ENCODE peak calls at places on chromosomes 1 and 21, in seven cellular contexts. One of them, this sample, is unnamed. For H3K4me1, the result is how much of the 10 kb centered on the place peaks cover.

GRCh38 chr1:226542623-226543103 is 5.9 kb upstream of the STUM start:
- DNase-seq in SK-N-SH: no peak
- DNase-seq in heart left ventricle: peak
- DNase-seq in stomach: peak
- DNase-seq in adipocyte: no peak
- DNase-seq in HAP-1: no peak
- DNase-seq in thoracic aorta: no peak
- DNase-seq in this sample: no peak

GRCh38 chr1:220952941-220953340 is 73.7 kb downstream of the HLX start:
- DNase-seq in stomach: no peak
- DNase-seq in thoracic aorta: no peak
- DNase-seq in HAP-1: no peak
- DNase-seq in SK-N-SH: no peak
- DNase-seq in heart left ventricle: no peak
- DNase-seq in adipocyte: no peak
- DNase-seq in this sample: no peak

GRCh38 chr21:42684109-42684916 is 30.9 kb downstream of the PDE9A start:
- DNase-seq in HAP-1: no peak
- DNase-seq in heart left ventricle: no peak
- DNase-seq in adipocyte: no peak
- DNase-seq in SK-N-SH: no peak
- DNase-seq in thoracic aorta: no peak
- DNase-seq in stomach: no peak
- DNase-seq in this sample: no peak

GRCh38 chr21:33021667-33022066 is 4.1 kb upstream of the OLIG2 start:
- DNase-seq in SK-N-SH: no peak
- DNase-seq in adipocyte: no peak
- DNase-seq in thoracic aorta: no peak
- DNase-seq in stomach: no peak
- DNase-seq in HAP-1: no peak
- DNase-seq in heart left ventricle: no peak
- DNase-seq in this sample: no peak

GRCh38 chr1:67535474-67535873 is 105.3 kb upstream of the SERBP1 start:
- DNase-seq in stomach: peak
- DNase-seq in HAP-1: peak
- DNase-seq in thoracic aorta: peak
- DNase-seq in heart left ventricle: peak
- DNase-seq in adipocyte: peak
- DNase-seq in SK-N-SH: peak
- DNase-seq in this sample: peak

GRCh38 chr1:48697066-48697707 is 79.5 kb downstream of the BEND5 start:
- DNase-seq in stomach: peak
- DNase-seq in adipocyte: peak
- DNase-seq in HAP-1: peak
- DNase-seq in thoracic aorta: no peak
- DNase-seq in SK-N-SH: peak
- DNase-seq in heart left ventricle: no peak
- DNase-seq in this sample: peak

GRCh38 chr1:218294531-218294930 is 9.4 kb downstream of the RRP15 start:
- DNase-seq in SK-N-SH: no peak
- DNase-seq in stomach: no peak
- DNase-seq in adipocyte: no peak
- DNase-seq in thoracic aorta: no peak
- DNase-seq in HAP-1: no peak
- DNase-seq in heart left ventricle: no peak
- DNase-seq in this sample: no peak

GRCh38 chr1:113146242-113147072 is 73.5 kb downstream of the LRIG2 start:
- DNase-seq in SK-N-SH: peak
- DNase-seq in stomach: no peak
- DNase-seq in thoracic aorta: no peak
- DNase-seq in adipocyte: no peak
- DNase-seq in heart left ventricle: no peak
- DNase-seq in HAP-1: no peak
- DNase-seq in this sample: no peak

GRCh38 chr1:98903261-98903660 is 101.4 kb downstream of the PLPPR5 start:
- DNase-seq in adipocyte: peak
- DNase-seq in stomach: no peak
- DNase-seq in thoracic aorta: no peak
- DNase-seq in heart left ventricle: no peak
- DNase-seq in SK-N-SH: no peak
- DNase-seq in HAP-1: no peak
- DNase-seq in this sample: no peak

GRCh38 chr21:33760641-33761103 is 118.4 kb downstream of the ITSN1 start:
- DNase-seq in adipocyte: peak
- DNase-seq in heart left ventricle: no peak
- DNase-seq in HAP-1: no peak
- DNase-seq in stomach: no peak
- DNase-seq in thoracic aorta: no peak
- DNase-seq in SK-N-SH: no peak
- DNase-seq in this sample: no peak

GRCh38 chr1:62230724-62231123 is 36.1 kb downstream of the L1TD1 start:
- DNase-seq in heart left ventricle: no peak
- DNase-seq in HAP-1: no peak
- DNase-seq in adipocyte: peak
- DNase-seq in thoracic aorta: no peak
- DNase-seq in SK-N-SH: no peak
- DNase-seq in stomach: no peak
- DNase-seq in this sample: no peak

GRCh38 chr1:181972256-181972655 is 89.3 kb downstream of the ZNF648 start:
- DNase-seq in SK-N-SH: no peak
- DNase-seq in HAP-1: no peak
- DNase-seq in thoracic aorta: no peak
- DNase-seq in adipocyte: no peak
- DNase-seq in stomach: no peak
- DNase-seq in heart left ventricle: no peak
- DNase-seq in this sample: no peak

GRCh38 chr1:8061673-8062386 is 35.7 kb upstream of the ERRFI1 start:
- DNase-seq in stomach: no peak
- DNase-seq in heart left ventricle: no peak
- DNase-seq in SK-N-SH: no peak
- DNase-seq in HAP-1: no peak
- DNase-seq in adipocyte: peak
- DNase-seq in thoracic aorta: no peak
- DNase-seq in this sample: no peak

GRCh38 chr1:234326493-234327366 is 46.5 kb upstream of the COA6 start:
- DNase-seq in SK-N-SH: peak
- DNase-seq in adipocyte: peak
- DNase-seq in stomach: peak
- DNase-seq in heart left ventricle: peak
- DNase-seq in HAP-1: peak
- DNase-seq in thoracic aorta: no peak
- DNase-seq in this sample: peak

GRCh38 chr1:222817529-222817928 is 2.7 kb downstream of the DISP1 start:
- DNase-seq in stomach: no peak
- DNase-seq in adipocyte: peak
- DNase-seq in heart left ventricle: peak
- DNase-seq in SK-N-SH: peak
- DNase-seq in HAP-1: no peak
- DNase-seq in thoracic aorta: peak
- DNase-seq in this sample: no peak

GRCh38 chr1:47593001-47593568 is 155.2 kb downstream of the FOXD2 start:
- DNase-seq in stomach: no peak
- DNase-seq in HAP-1: no peak
- DNase-seq in adipocyte: peak
- DNase-seq in thoracic aorta: no peak
- DNase-seq in SK-N-SH: peak
- DNase-seq in heart left ventricle: no peak
- DNase-seq in this sample: peak

GRCh38 chr1:67162954-67163353 is 3.3 kb upstream of the IL23R start:
- DNase-seq in HAP-1: no peak
- DNase-seq in heart left ventricle: no peak
- DNase-seq in stomach: no peak
- DNase-seq in adipocyte: no peak
- DNase-seq in SK-N-SH: no peak
- DNase-seq in thoracic aorta: no peak
- DNase-seq in this sample: no peak

GRCh38 chr1:38025664-38026063 is 13.1 kb downstream of the UTP11 start:
- DNase-seq in thoracic aorta: no peak
- DNase-seq in HAP-1: no peak
- DNase-seq in heart left ventricle: no peak
- DNase-seq in adipocyte: no peak
- DNase-seq in SK-N-SH: no peak
- DNase-seq in stomach: no peak
- DNase-seq in this sample: no peak

GRCh38 chr1:151130837-151131586 is 15.4 kb downstream of the SEMA6C start:
- DNase-seq in adipocyte: peak
- DNase-seq in thoracic aorta: peak
- DNase-seq in HAP-1: no peak
- DNase-seq in heart left ventricle: peak
- DNase-seq in SK-N-SH: peak
- DNase-seq in stomach: peak
- DNase-seq in this sample: peak

GRCh38 chr1:231415018-231415583 is 7.0 kb downstream of the EGLN1 start:
- DNase-seq in adipocyte: no peak
- DNase-seq in SK-N-SH: no peak
- DNase-seq in HAP-1: no peak
- DNase-seq in thoracic aorta: no peak
- DNase-seq in stomach: no peak
- DNase-seq in heart left ventricle: no peak
- DNase-seq in this sample: no peak

GRCh38 chr21:45617021-45617930 is 26.2 kb upstream of the PCBP3 start:
- DNase-seq in stomach: no peak
- DNase-seq in SK-N-SH: no peak
- DNase-seq in adipocyte: no peak
- DNase-seq in HAP-1: no peak
- DNase-seq in thoracic aorta: no peak
- DNase-seq in heart left ventricle: no peak
- DNase-seq in this sample: peak

GRCh38 chr1:37156646-37157045 is 122.3 kb upstream of the GRIK3 start:
- DNase-seq in heart left ventricle: no peak
- DNase-seq in thoracic aorta: no peak
- DNase-seq in stomach: no peak
- DNase-seq in HAP-1: no peak
- DNase-seq in adipocyte: no peak
- DNase-seq in SK-N-SH: no peak
- DNase-seq in this sample: no peak

GRCh38 chr1:228101994-228102790 is 933 bp downstream of the C1orf35 start:
- DNase-seq in HAP-1: no peak
- DNase-seq in adipocyte: peak
- DNase-seq in heart left ventricle: no peak
- DNase-seq in SK-N-SH: peak
- DNase-seq in stomach: peak
- DNase-seq in thoracic aorta: no peak
- DNase-seq in this sample: peak

GRCh38 chr1:82783025-82783424 is 982.3 kb downstream of the ADGRL2 start:
- DNase-seq in stomach: no peak
- DNase-seq in thoracic aorta: no peak
- DNase-seq in heart left ventricle: no peak
- DNase-seq in HAP-1: no peak
- DNase-seq in SK-N-SH: no peak
- DNase-seq in adipocyte: no peak
- DNase-seq in this sample: no peak

GRCh38 chr1:82792151-82792550 is 991.4 kb downstream of the ADGRL2 start:
- DNase-seq in adipocyte: no peak
- DNase-seq in heart left ventricle: no peak
- DNase-seq in SK-N-SH: no peak
- DNase-seq in HAP-1: no peak
- DNase-seq in stomach: no peak
- DNase-seq in thoracic aorta: no peak
- DNase-seq in this sample: no peak

GRCh38 chr1:82790556-82790955 is 989.8 kb downstream of the ADGRL2 start:
- DNase-seq in SK-N-SH: no peak
- DNase-seq in HAP-1: no peak
- DNase-seq in heart left ventricle: no peak
- DNase-seq in adipocyte: no peak
- DNase-seq in thoracic aorta: no peak
- DNase-seq in stomach: no peak
- DNase-seq in this sample: no peak

GRCh38 chr1:82788038-82788437 is 987.3 kb downstream of the ADGRL2 start:
- DNase-seq in heart left ventricle: no peak
- DNase-seq in stomach: no peak
- DNase-seq in adipocyte: no peak
- DNase-seq in SK-N-SH: no peak
- DNase-seq in thoracic aorta: no peak
- DNase-seq in HAP-1: no peak
- DNase-seq in this sample: no peak

DNA sequence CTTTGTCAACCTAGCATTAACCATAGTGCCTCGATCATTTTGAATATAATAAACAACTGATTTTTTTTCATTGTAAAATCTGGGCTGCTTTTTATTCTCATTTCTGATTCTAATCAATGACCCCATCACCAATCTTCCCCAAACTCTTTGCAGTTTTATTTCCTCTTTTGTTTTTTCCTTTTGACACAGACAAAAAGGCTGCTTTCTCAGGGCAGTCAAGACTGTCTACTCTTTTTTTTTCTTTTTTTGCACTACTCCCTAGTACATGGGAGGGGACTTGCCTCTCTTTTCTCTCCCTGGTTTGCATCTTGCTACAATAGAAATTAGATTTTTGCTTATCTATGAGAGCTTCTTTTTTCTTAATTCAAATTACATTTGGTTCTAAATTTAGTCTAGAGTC is 987.9 kb downstream of the ADGRL2 start:
- DNase-seq in heart left ventricle: no peak
- DNase-seq in HAP-1: no peak
- DNase-seq in stomach: no peak
- DNase-seq in adipocyte: no peak
- DNase-seq in thoracic aorta: no peak
- DNase-seq in SK-N-SH: no peak
- DNase-seq in this sample: no peak
- H3K4me1 ChIP-seq in heart left ventricle: under half
- H3K4me1 ChIP-seq in HAP-1: under half
- H3K4me1 ChIP-seq in stomach: under half
- H3K4me1 ChIP-seq in adipocyte: under half
- H3K4me1 ChIP-seq in thoracic aorta: under half
- H3K4me1 ChIP-seq in SK-N-SH: under half
- H3K4me1 ChIP-seq in this sample: under half

DNA sequence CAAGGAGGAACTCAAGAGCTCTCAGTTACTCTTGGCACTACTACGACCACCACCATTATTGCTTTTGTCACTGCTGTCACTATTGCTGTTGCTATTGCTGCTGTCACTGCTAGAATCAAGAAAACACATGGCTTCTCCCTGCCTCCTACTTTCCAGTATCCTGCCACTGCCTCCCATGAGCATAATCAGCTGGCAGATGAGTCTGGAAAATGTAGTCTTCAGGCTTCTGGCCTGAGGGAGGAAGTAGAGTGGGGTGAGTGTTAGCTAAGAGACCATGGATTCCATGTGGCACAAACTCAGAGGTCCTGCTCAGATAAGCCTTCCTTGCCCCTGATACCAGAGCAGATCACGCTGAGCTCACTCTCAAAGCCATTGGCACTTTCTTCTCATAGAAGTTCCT is 71.4 kb upstream of the CNIH3 start:
- DNase-seq in thoracic aorta: no peak
- DNase-seq in heart left ventricle: no peak
- DNase-seq in SK-N-SH: peak
- DNase-seq in HAP-1: no peak
- DNase-seq in stomach: no peak
- DNase-seq in adipocyte: no peak
- DNase-seq in this sample: no peak
- H3K4me1 ChIP-seq in thoracic aorta: under half
- H3K4me1 ChIP-seq in heart left ventricle: under half
- H3K4me1 ChIP-seq in SK-N-SH: under half
- H3K4me1 ChIP-seq in HAP-1: under half
- H3K4me1 ChIP-seq in stomach: under half
- H3K4me1 ChIP-seq in adipocyte: under half
- H3K4me1 ChIP-seq in this sample: under half

GRCh38 chr1:203199002-203199401 is 12.5 kb upstream of the CHI3L1 start:
- DNase-seq in stomach: no peak
- DNase-seq in SK-N-SH: no peak
- DNase-seq in heart left ventricle: no peak
- DNase-seq in thoracic aorta: no peak
- DNase-seq in HAP-1: no peak
- DNase-seq in adipocyte: no peak
- DNase-seq in this sample: no peak
- H3K4me1 ChIP-seq in stomach: under half
- H3K4me1 ChIP-seq in SK-N-SH: under half
- H3K4me1 ChIP-seq in heart left ventricle: under half
- H3K4me1 ChIP-seq in thoracic aorta: under half
- H3K4me1 ChIP-seq in HAP-1: under half
- H3K4me1 ChIP-seq in adipocyte: half or more
- H3K4me1 ChIP-seq in this sample: under half

GRCh38 chr1:206695751-206696150 is 11.0 kb downstream of the MAPKAPK2 start:
- DNase-seq in adipocyte: no peak
- DNase-seq in SK-N-SH: no peak
- DNase-seq in thoracic aorta: no peak
- DNase-seq in HAP-1: no peak
- DNase-seq in heart left ventricle: no peak
- DNase-seq in stomach: no peak
- DNase-seq in this sample: no peak
- H3K4me1 ChIP-seq in adipocyte: half or more
- H3K4me1 ChIP-seq in SK-N-SH: under half
- H3K4me1 ChIP-seq in thoracic aorta: half or more
- H3K4me1 ChIP-seq in HAP-1: under half
- H3K4me1 ChIP-seq in heart left ventricle: half or more
- H3K4me1 ChIP-seq in stomach: half or more
- H3K4me1 ChIP-seq in this sample: under half

This sample was measured in GM23338.